ENCODE peak calls at places on chromosomes 3 and 15, in eight cellular contexts. P, E, Z, N, F, V, C and H are unnamed samples.

GRCh38 chr15:101024709-101025108 is 105.6 kb downstream of the LRRK1 start:
- DNase-seq in P (no peak), E (no peak), Z (no peak), N (no peak), F (no peak), V (no peak), C (no peak), H (no peak)

GRCh38 chr3:14329842-14330241 is 72.6 kb upstream of the SLC6A6 start:
- DNase-seq in P (peak), E (no peak), Z (no peak), N (no peak), F (no peak), V (no peak), C (no peak), H (no peak)

GRCh38 chr3:176579741-176580185 is 617.5 kb downstream of the TBL1XR1 start:
- DNase-seq in P (no peak), E (no peak), Z (no peak), N (no peak), F (no peak), V (peak), C (no peak), H (peak)

GRCh38 chr15:89450076-89451006 is 46.0 kb downstream of the RHCG start:
- DNase-seq in P (no peak), E (no peak), Z (no peak), N (no peak), F (no peak), V (no peak), C (no peak), H (no peak)

GRCh38 chr3:39569095-39569494 is 101.6 kb downstream of the MOBP start:
- DNase-seq in P (peak), E (no peak), Z (no peak), N (no peak), F (no peak), V (no peak), C (no peak), H (no peak)

GRCh38 chr3:169556349-169556870 is 107.1 kb downstream of the MECOM start:
- DNase-seq in P (no peak), E (no peak), Z (no peak), N (no peak), F (no peak), V (no peak), C (no peak), H (no peak)

GRCh38 chr15:64461577-64462162 is 1.3 kb downstream of the ZNF609 start:
- DNase-seq in P (peak), E (no peak), Z (no peak), N (peak), F (peak), V (no peak), C (peak), H (no peak)

GRCh38 chr3:176978441-176978840 is 218.8 kb downstream of the TBL1XR1 start:
- DNase-seq in P (no peak), E (no peak), Z (no peak), N (no peak), F (peak), V (no peak), C (no peak), H (peak)

GRCh38 chr15:36008719-36009118 is 462.8 kb upstream of the DPH6 start:
- DNase-seq in P (no peak), E (no peak), Z (no peak), N (no peak), F (no peak), V (no peak), C (no peak), H (no peak)

GRCh38 chr15:88987951-88988671 is 74.9 kb upstream of the MFGE8 start:
- DNase-seq in P (no peak), E (no peak), Z (no peak), N (no peak), F (no peak), V (no peak), C (no peak), H (no peak)

GRCh38 chr3:190076138-190076537 is 44.6 kb downstream of the P3H2 start:
- DNase-seq in P (no peak), E (no peak), Z (no peak), N (no peak), F (no peak), V (peak), C (no peak), H (no peak)

GRCh38 chr3:129061077-129061887 is 703 bp downstream of the GP9 start:
- DNase-seq in P (no peak), E (no peak), Z (no peak), N (no peak), F (no peak), V (no peak), C (no peak), H (no peak)

GRCh38 chr15:44029003-44029402 is 166.1 kb downstream of the FRMD5 start:
- DNase-seq in P (no peak), E (no peak), Z (no peak), N (no peak), F (no peak), V (no peak), C (peak), H (no peak)

GRCh38 chr3:138399766-138400165 is 34.6 kb upstream of the ESYT3 start:
- DNase-seq in P (no peak), E (no peak), Z (no peak), N (no peak), F (no peak), V (no peak), C (no peak), H (no peak)

GRCh38 chr15:48242015-48242414 is 35.9 kb downstream of the SLC12A1 start:
- DNase-seq in P (no peak), E (no peak), Z (no peak), N (no peak), F (no peak), V (no peak), C (peak), H (no peak)

GRCh38 chr15:32119286-32119685 is 89.0 kb downstream of the CHRNA7 start:
- DNase-seq in P (peak), E (no peak), Z (no peak), N (no peak), F (no peak), V (no peak), C (no peak), H (no peak)

GRCh38 chr3:182469086-182469485 is 324.2 kb upstream of the ATP11B start:
- DNase-seq in P (no peak), E (no peak), Z (no peak), N (no peak), F (no peak), V (no peak), C (no peak), H (no peak)

GRCh38 chr3:143775401-143775970 is 72.8 kb downstream of the SLC9A9 start:
- DNase-seq in P (peak), E (no peak), Z (no peak), N (peak), F (peak), V (no peak), C (peak), H (peak)

GRCh38 chr3:111810909-111811308 is 48.2 kb upstream of the PHLDB2 start:
- DNase-seq in P (no peak), E (no peak), Z (no peak), N (no peak), F (peak), V (no peak), C (no peak), H (peak)

GRCh38 chr15:90529369-90530249 is at the start of gene CRTC3:
- DNase-seq in P (peak), E (no peak), Z (peak), N (peak), F (peak), V (no peak), C (peak), H (peak)

GRCh38 chr3:4999626-5000184 is 20.5 kb downstream of the BHLHE40 start:
- DNase-seq in P (peak), E (no peak), Z (no peak), N (peak), F (peak), V (no peak), C (peak), H (peak)

GRCh38 chr3:72113964-72114363 is 329.0 kb upstream of the PROK2 start:
- DNase-seq in P (no peak), E (no peak), Z (no peak), N (no peak), F (no peak), V (no peak), C (no peak), H (no peak)

GRCh38 chr3:169104541-169104940 is 559.0 kb downstream of the MECOM start:
- DNase-seq in P (peak), E (no peak), Z (no peak), N (no peak), F (peak), V (no peak), C (no peak), H (peak)

GRCh38 chr15:61753018-61753710 is 307.1 kb downstream of the VPS13C start:
- DNase-seq in P (no peak), E (no peak), Z (no peak), N (no peak), F (no peak), V (no peak), C (no peak), H (no peak)

GRCh38 chr15:85379403-85380131 is 836 bp upstream of the AKAP13 start:
- DNase-seq in P (peak), E (no peak), Z (no peak), N (peak), F (no peak), V (no peak), C (no peak), H (peak)